ENCODE peak calls at places on chromosome 1, in seven cellular contexts. One of them, this sample, is unnamed.

GRCh38 chr1:185816460-185816859 is 82.3 kb downstream of the HMCN1 start:
- DNase-seq in mesothelial cell of epicardium: no peak
- DNase-seq in NAMALWA: no peak
- DNase-seq in foreskin fibroblast: peak; percentile 81
- DNase-seq in NCI-H1092: no peak
- DNase-seq in hippocampal formation: no peak
- DNase-seq in DMS153: no peak
- DNase-seq in this sample: no peak

GRCh38 chr1:237386362-237387143 is 344.6 kb downstream of the RYR2 start:
- DNase-seq in foreskin fibroblast: peak; percentile 0
- DNase-seq in mesothelial cell of epicardium: no peak
- DNase-seq in hippocampal formation: no peak
- DNase-seq in NCI-H1092: no peak
- DNase-seq in NAMALWA: peak; percentile 52
- DNase-seq in DMS153: no peak
- DNase-seq in this sample: no peak

GRCh38 chr1:45929257-45929687 is 125.9 kb downstream of the MAST2 start:
- DNase-seq in NAMALWA: no peak
- DNase-seq in DMS153: no peak
- DNase-seq in mesothelial cell of epicardium: no peak
- DNase-seq in hippocampal formation: no peak
- DNase-seq in NCI-H1092: no peak
- DNase-seq in foreskin fibroblast: peak; percentile 14
- DNase-seq in this sample: no peak

GRCh38 chr1:226937940-226938725 is 2.0 kb upstream of the COQ8A start:
- DNase-seq in hippocampal formation: no peak
- DNase-seq in foreskin fibroblast: no peak
- DNase-seq in DMS153: no peak
- DNase-seq in NAMALWA: no peak
- DNase-seq in NCI-H1092: no peak
- DNase-seq in mesothelial cell of epicardium: no peak
- DNase-seq in this sample: no peak

GRCh38 chr1:36696261-36696940 is 213.7 kb upstream of the CSF3R start:
- DNase-seq in hippocampal formation: no peak
- DNase-seq in DMS153: no peak
- DNase-seq in NCI-H1092: no peak
- DNase-seq in mesothelial cell of epicardium: no peak
- DNase-seq in foreskin fibroblast: no peak
- DNase-seq in NAMALWA: no peak
- DNase-seq in this sample: no peak

GRCh38 chr1:109256971-109257681 is 7.8 kb downstream of the CELSR2 start:
- DNase-seq in hippocampal formation: no peak
- DNase-seq in NCI-H1092: no peak
- DNase-seq in NAMALWA: no peak
- DNase-seq in DMS153: no peak
- DNase-seq in foreskin fibroblast: no peak
- DNase-seq in mesothelial cell of epicardium: no peak
- DNase-seq in this sample: no peak

GRCh38 chr1:181651276-181651675 is 168.0 kb downstream of the CACNA1E start:
- DNase-seq in NAMALWA: no peak
- DNase-seq in foreskin fibroblast: no peak
- DNase-seq in mesothelial cell of epicardium: no peak
- DNase-seq in DMS153: no peak
- DNase-seq in hippocampal formation: no peak
- DNase-seq in NCI-H1092: no peak
- DNase-seq in this sample: no peak

GRCh38 chr1:71785470-71785869 is 496.9 kb downstream of the NEGR1 start:
- DNase-seq in DMS153: no peak
- DNase-seq in mesothelial cell of epicardium: no peak
- DNase-seq in NAMALWA: no peak
- DNase-seq in foreskin fibroblast: no peak
- DNase-seq in NCI-H1092: no peak
- DNase-seq in hippocampal formation: no peak
- DNase-seq in this sample: no peak